ENCODE peak calls at places on chromosomes 13 and 19, in nine cellular contexts. R is IMR-90, K is T follicular helper cell, E is brain microvascular endothelial cell, U is NCI-H82, F is activated gamma-delta T cell treated with Interleukin-2 at 50 U/mL for 16 hours, C is Caki2, S is astrocyte of the hippocampus, B is MG63. H is an unnamed sample.

GRCh38 chr19:4977299-4978174 is 8.6 kb downstream of the KDM4B start:
- DNase-seq in R (peak), K (no peak), E (peak), U (no peak), F (no peak), C (peak), S (peak), B (no peak), H (peak)

GRCh38 chr13:98385591-98385990 is 191.3 kb downstream of the STK24 start:
- DNase-seq in R (no peak), K (no peak), E (no peak), U (no peak), F (no peak), C (no peak), S (no peak), B (no peak), H (no peak)

GRCh38 chr19:12194827-12195500 is 32.1 kb downstream of the ZNF136 start:
- DNase-seq in R (peak), K (peak), E (peak), U (no peak), F (peak), C (no peak), S (peak), B (no peak), H (peak)

GRCh38 chr13:48853381-48854102 is 122.2 kb upstream of the FNDC3A start:
- DNase-seq in R (peak), K (no peak), E (peak), U (no peak), F (no peak), C (peak), S (no peak), B (no peak), H (peak)

GRCh38 chr19:45382426-45382825 is 12.1 kb upstream of the ERCC2 start:
- DNase-seq in R (no peak), K (no peak), E (no peak), U (no peak), F (no peak), C (no peak), S (no peak), B (no peak), H (no peak)

GRCh38 chr13:112959206-112959605 is 9.8 kb upstream of the MCF2L start:
- DNase-seq in R (no peak), K (no peak), E (no peak), U (no peak), F (no peak), C (no peak), S (no peak), B (no peak), H (no peak)

GRCh38 chr13:30408319-30409101 is 13.8 kb upstream of the UBE2L5 start:
- DNase-seq in R (peak), K (peak), E (peak), U (peak), F (peak), C (peak), S (peak), B (peak), H (peak)

GRCh38 chr13:50713849-50714248 is 129.6 kb downstream of the DLEU7 start:
- DNase-seq in R (peak), K (no peak), E (peak), U (no peak), F (peak), C (no peak), S (peak), B (no peak), H (peak)

GRCh38 chr19:920051-920857 is 3.1 kb downstream of the KISS1R start:
- DNase-seq in R (no peak), K (peak), E (no peak), U (peak), F (peak), C (no peak), S (no peak), B (no peak), H (no peak)

GRCh38 chr13:83879431-83880171 is 2.7 kb downstream of the SLITRK1 start:
- DNase-seq in R (no peak), K (no peak), E (no peak), U (peak), F (no peak), C (no peak), S (peak), B (no peak), H (no peak)

GRCh38 chr13:102132896-102133295 is 269.0 kb downstream of the FGF14 start:
- DNase-seq in R (no peak), K (no peak), E (no peak), U (no peak), F (no peak), C (no peak), S (no peak), B (no peak), H (no peak)

GRCh38 chr19:50362656-50363424 is 2.6 kb downstream of the NAPSA start:
- DNase-seq in R (no peak), K (no peak), E (no peak), U (no peak), F (no peak), C (no peak), S (no peak), B (no peak), H (no peak)

GRCh38 chr19:3557461-3558248 is at the start of gene MFSD12:
- DNase-seq in R (peak), K (peak), E (peak), U (peak), F (peak), C (peak), S (peak), B (peak), H (peak)

GRCh38 chr13:113670541-113670940 is 3.5 kb downstream of the GRK1 start:
- DNase-seq in R (no peak), K (no peak), E (no peak), U (no peak), F (no peak), C (no peak), S (no peak), B (no peak), H (no peak)

GRCh38 chr19:48400018-48400742 is 6.7 kb downstream of the GRIN2D start:
- DNase-seq in R (peak), K (no peak), E (peak), U (peak), F (no peak), C (peak), S (peak), B (peak), H (peak)

GRCh38 chr13:84446972-84447700 is 564.9 kb upstream of the SLITRK1 start:
- DNase-seq in R (no peak), K (no peak), E (peak), U (peak), F (no peak), C (no peak), S (peak), B (no peak), H (peak)

H was measured in choroid plexus epithelial cell.